ENCODE peak calls at places on chromosomes 16 and 17, in five cellular contexts. R is body of pancreas; X is adipocyte; G is effector memory CD4-positive, alpha-beta T cell; H is iPS DF 6.9. I is an unnamed sample.

GRCh38 chr17:27352481-27353460 is 58.9 kb downstream of the WSB1 start:
- DNase-seq in X (peak; percentile 9), G (no peak), R (peak; percentile 33), H (no peak), I (no peak)

GRCh38 chr17:2275722-2276121 is 27.9 kb downstream of the SMG6 start:
- DNase-seq in G (no peak), X (no peak), R (no peak), H (no peak), I (no peak)

GRCh38 chr16:78065344-78065743 is 34.1 kb upstream of the WWOX start:
- DNase-seq in H (no peak), G (no peak), X (no peak), R (no peak), I (no peak)

GRCh38 chr17:33981713-33982601 is 273.1 kb upstream of the CCL2 start:
- DNase-seq in G (no peak), H (no peak), X (no peak), R (peak; percentile 48), I (no peak)

GRCh38 chr16:21566891-21567414 is 32.4 kb upstream of the METTL9 start:
- DNase-seq in X (no peak), R (no peak), H (no peak), G (no peak), I (no peak)

GRCh38 chr17:43907425-43907981 is at the start of gene MPP2:
- DNase-seq in G (peak; percentile 36), X (peak; percentile 93), R (peak; percentile 83), H (no peak), I (peak; percentile 59)

GRCh38 chr17:62876063-62876462 is 67.9 kb upstream of the MARCHF10 start:
- DNase-seq in G (no peak), X (peak; percentile 11), H (no peak), R (no peak), I (no peak)

GRCh38 chr17:48952904-48953303 is 8.3 kb upstream of the SNF8 start:
- DNase-seq in H (no peak), X (no peak), R (no peak), G (no peak), I (no peak)

GRCh38 chr17:3722716-3723115 is 987 bp upstream of the HASPIN start:
- DNase-seq in H (no peak), G (no peak), X (peak; percentile 66), R (no peak), I (no peak)

GRCh38 chr17:38673714-38674012 is 1.1 kb downstream of the EPOP start:
- DNase-seq in X (peak; percentile 40), G (no peak), R (no peak), H (no peak), I (no peak)

GRCh38 chr16:69772560-69773254 is 10.6 kb downstream of the WWP2 start:
- DNase-seq in X (peak; percentile 31), G (no peak), R (no peak), H (no peak), I (peak; percentile 44)

GRCh38 chr17:9226794-9227135 is 205.5 kb downstream of the NTN1 start:
- DNase-seq in R (no peak), G (no peak), H (no peak), X (no peak), I (no peak)

GRCh38 chr17:21214777-21215541 is 998 bp upstream of the TMEM11 start:
- DNase-seq in X (peak; percentile 56), R (no peak), G (no peak), H (no peak), I (no peak)

GRCh38 chr17:42979511-42980273 is at the start of gene PTGES3L:
- DNase-seq in G (peak; percentile 7), R (peak; percentile 50), H (no peak), X (peak; percentile 54), I (peak; percentile 70)

GRCh38 chr17:74118504-74118903 is 85.0 kb upstream of the RPL38 start:
- DNase-seq in H (peak; percentile 85), G (no peak), R (no peak), X (no peak), I (no peak)

GRCh38 chr17:59856859-59857794 is 35.6 kb downstream of the TUBD1 start:
- DNase-seq in X (no peak), G (no peak), R (no peak), H (no peak), I (peak; percentile 22)

GRCh38 chr17:73342057-73342522 is 30.3 kb upstream of the CDC42EP4 start:
- DNase-seq in R (peak; percentile 70), X (peak; percentile 96), H (no peak), G (no peak), I (peak; percentile 94)

GRCh38 chr17:20225162-20226115 is 216.3 kb downstream of the SPECC1 start:
- DNase-seq in R (no peak), G (no peak), H (no peak), X (no peak), I (no peak)

GRCh38 chr17:48012151-48012520 is 25.5 kb downstream of the COPZ2 start:
- DNase-seq in R (peak; percentile 60), H (no peak), G (peak; percentile 49), X (peak; percentile 58), I (peak; percentile 33)

GRCh38 chr17:45977976-45978626 is 20.9 kb upstream of the STH start:
- DNase-seq in G (no peak), R (no peak), X (no peak), H (no peak), I (no peak)

GRCh38 chr17:57750109-57750845 is 5.2 kb upstream of the CCDC182 start:
- DNase-seq in G (no peak), X (no peak), R (peak; percentile 63), H (no peak), I (no peak)

GRCh38 chr16:2829501-2830354 is at the start of gene ZG16B:
- DNase-seq in H (no peak), R (no peak), X (no peak), G (no peak), I (no peak)

GRCh38 chr17:81829858-81830257 is 3.2 kb downstream of the MCRIP1 start:
- DNase-seq in X (no peak), H (no peak), R (no peak), G (no peak), I (no peak)

GRCh38 chr16:15983898-15984297 is 34.5 kb downstream of the ABCC1 start:
- DNase-seq in H (no peak), X (peak; percentile 66), R (no peak), G (no peak), I (peak; percentile 59)

GRCh38 chr17:62614142-62614541 is 13.3 kb upstream of the MRC2 start:
- DNase-seq in G (no peak), H (no peak), R (no peak), X (peak; percentile 95), I (no peak)

GRCh38 chr17:32626371-32626770 is 139.6 kb downstream of the CDK5R1 start:
- DNase-seq in G (no peak), H (no peak), X (no peak), R (no peak), I (no peak)

GRCh38 chr17:78114831-78115723 is 13.5 kb downstream of the TMC6 start:
- DNase-seq in G (no peak), R (no peak), H (no peak), X (no peak), I (no peak)
- H3K4me1 ChIP-seq in G (peaks cover 36% of the 10 kb centered on the region), R (peaks cover 20% of the 10 kb centered on the region), H (no peaks in the 10 kb centered on the region), X (peaks cover 6% of the 10 kb centered on the region), I (peaks cover 32% of the 10 kb centered on the region)

GRCh38 chr16:66165879-66166278 is 200.6 kb upstream of the CDH5 start:
- DNase-seq in H (no peak), R (no peak), G (no peak), X (no peak), I (no peak)

GRCh38 chr16:66164581-66164980 is 201.9 kb upstream of the CDH5 start:
- DNase-seq in H (no peak), X (no peak), R (no peak), G (no peak), I (no peak)

GRCh38 chr16:66159987-66160386 is 206.5 kb upstream of the CDH5 start:
- DNase-seq in X (no peak), G (no peak), R (no peak), H (no peak), I (no peak)

GRCh38 chr16:66166451-66166850 is 200.0 kb upstream of the CDH5 start:
- DNase-seq in H (no peak), G (no peak), R (no peak), X (no peak), I (no peak)

DNA sequence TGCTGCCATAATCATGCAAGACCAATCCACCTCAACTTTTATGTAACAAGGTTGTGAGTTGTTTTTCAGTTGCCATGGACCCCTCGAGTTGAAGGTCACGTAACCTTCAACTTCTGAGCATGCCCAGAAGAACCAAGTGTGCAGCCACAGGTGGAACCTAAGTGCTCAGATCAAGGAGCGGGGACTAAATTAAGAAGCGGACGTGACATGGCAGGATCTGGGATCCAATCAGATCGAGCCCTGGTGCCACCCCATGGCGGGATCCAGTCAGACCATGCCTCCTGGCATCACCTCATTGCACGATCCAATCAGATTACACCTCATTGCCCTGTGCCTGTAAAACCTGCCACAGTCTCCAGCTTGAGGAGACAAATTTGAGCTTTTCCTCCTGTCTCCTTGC is 204.5 kb upstream of the CDH5 start:
- DNase-seq in H (no peak), R (no peak), G (no peak), X (no peak), I (no peak)
- H3K4me1 ChIP-seq in H (no peaks in the 10 kb centered on the region), R (no peaks in the 10 kb centered on the region), G (no peaks in the 10 kb centered on the region), X (no peaks in the 10 kb centered on the region), I (peaks cover 26% of the 10 kb centered on the region)

GRCh38 chr17:68288804-68289203 is 2.1 kb downstream of the SLC16A6 start:
- DNase-seq in G (no peak), R (no peak), H (no peak), X (no peak), I (no peak)
- H3K4me1 ChIP-seq in G (peaks cover 18% of the 10 kb centered on the region), R (peaks cover 23% of the 10 kb centered on the region), H (peaks cover 2% of the 10 kb centered on the region), X (peaks cover 14% of the 10 kb centered on the region), I (peaks cover 20% of the 10 kb centered on the region)

DNA sequence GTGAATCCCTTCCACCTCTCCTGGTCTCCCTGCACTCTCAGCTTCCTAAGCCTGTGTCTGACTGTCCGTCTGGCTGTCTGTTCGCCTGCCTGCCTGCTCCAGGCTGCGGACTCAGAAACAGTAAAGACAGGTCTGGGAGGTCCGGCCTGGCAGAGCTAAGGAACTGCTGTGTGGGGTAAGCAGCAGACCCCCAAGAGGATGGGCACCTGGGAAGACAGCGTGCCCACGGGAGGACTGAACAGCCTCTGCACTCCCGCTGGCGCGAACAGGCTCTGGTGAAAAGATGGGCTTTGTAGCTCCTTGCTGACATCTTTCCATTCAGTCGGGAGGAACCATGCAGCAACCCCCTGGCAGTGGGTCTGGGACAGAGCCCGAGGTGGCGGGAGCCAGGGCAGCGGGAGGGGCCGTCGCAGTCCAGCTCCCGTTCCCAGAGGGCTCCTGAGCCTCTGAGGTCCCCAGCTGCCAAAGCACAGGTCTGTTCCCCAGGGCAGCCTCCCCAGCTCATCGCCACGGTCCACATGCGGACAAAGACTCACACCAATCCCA is 196.3 kb downstream of the RBFOX3 start:
- DNase-seq in X (no peak), R (no peak), H (no peak), G (no peak), I (no peak)
- H3K4me1 ChIP-seq in X (no peaks in the 10 kb centered on the region), R (peaks cover 3% of the 10 kb centered on the region), H (no peaks in the 10 kb centered on the region), G (no peaks in the 10 kb centered on the region), I (no peaks in the 10 kb centered on the region)

GRCh38 chr17:969767-970387 is 9.7 kb downstream of the NXN start:
- DNase-seq in X (peak; percentile 65), H (no peak), R (no peak), G (no peak), I (no peak)

GRCh38 chr17:967122-967521 is 12.5 kb downstream of the NXN start:
- DNase-seq in R (no peak), X (no peak), G (no peak), H (no peak), I (no peak)

GRCh38 chr17:968812-969766 is 10.5 kb downstream of the NXN start:
- DNase-seq in H (no peak), R (no peak), X (peak; percentile 83), G (no peak), I (no peak)

GRCh38 chr17:973053-973452 is 6.5 kb downstream of the NXN start:
- DNase-seq in H (no peak), R (no peak), G (no peak), X (no peak), I (no peak)

GRCh38 chr17:970388-970768 is 9.2 kb downstream of the NXN start:
- DNase-seq in R (no peak), G (no peak), X (no peak), H (no peak), I (no peak)
- H3K4me1 ChIP-seq in R (peaks cover 6% of the 10 kb centered on the region), G (no peaks in the 10 kb centered on the region), X (peaks cover 15% of the 10 kb centered on the region), H (peaks cover 12% of the 10 kb centered on the region), I (peaks cover 3% of the 10 kb centered on the region)

I was measured in SJSA1.